ENCODE peak calls at places on chromosomes 7 and 10, in five cellular contexts. O, Q, J, Z and A are unnamed samples.

GRCh38 chr10:103884681-103885139 is 29.3 kb upstream of the SH3PXD2A start:
- DNase-seq in Q (peak; percentile 77), Z (no peak), O (peak; percentile 58), J (no peak), A (peak; percentile 47)

GRCh38 chr10:102230861-102231356 is 4.8 kb downstream of the ELOVL3 start:
- DNase-seq in O (peak; percentile 60), Z (peak; percentile 14), J (no peak), Q (no peak), A (peak; percentile 18)

GRCh38 chr10:112269266-112269665 is 13.9 kb upstream of the TECTB start:
- DNase-seq in Q (peak; percentile 35), O (no peak), J (no peak), Z (no peak), A (no peak)

GRCh38 chr7:42226354-42226941 is 10.6 kb downstream of the GLI3 start:
- DNase-seq in J (no peak), Z (no peak), Q (no peak), O (no peak), A (no peak)

GRCh38 chr7:121101621-121102020 is 113.1 kb downstream of the CPED1 start:
- DNase-seq in Z (no peak), Q (no peak), J (no peak), O (no peak), A (no peak)

GRCh38 chr7:151503902-151504714 is 15.6 kb downstream of the RHEB start:
- DNase-seq in O (peak; percentile 78), J (no peak), Q (peak; percentile 94), Z (no peak), A (no peak)

GRCh38 chr10:63515002-63515763 is 6.0 kb upstream of the REEP3 start:
- DNase-seq in J (no peak), Z (no peak), Q (peak; percentile 51), O (peak; percentile 53), A (no peak)

GRCh38 chr10:90319188-90319914 is 538.5 kb downstream of the HTR7 start:
- DNase-seq in Z (peak; percentile 24), J (no peak), Q (peak; percentile 87), O (peak; percentile 73), A (peak; percentile 40)

GRCh38 chr10:3068968-3069737 is 1.8 kb downstream of the PFKP start:
- DNase-seq in Z (no peak), J (no peak), O (no peak), Q (no peak), A (no peak)

GRCh38 chr7:123769371-123769770 is 20.6 kb upstream of the WASL start:
- DNase-seq in J (no peak), O (peak; percentile 89), Z (peak; percentile 68), Q (peak; percentile 71), A (no peak)

GRCh38 chr10:120327671-120328070 is 129.4 kb upstream of the PLPP4 start:
- DNase-seq in J (no peak), O (no peak), Q (no peak), Z (no peak), A (no peak)

GRCh38 chr10:102660891-102661613 is 16.8 kb downstream of the TRIM8 start:
- DNase-seq in J (no peak), O (no peak), Q (peak; percentile 55), Z (peak; percentile 58), A (peak; percentile 32)

GRCh38 chr10:131184503-131184902 is 127.0 kb downstream of the TCERG1L start:
- DNase-seq in O (no peak), Q (no peak), Z (no peak), J (no peak), A (no peak)

GRCh38 chr10:34872820-34873219 is 57.7 kb upstream of the PARD3 start:
- DNase-seq in O (no peak), J (no peak), Q (no peak), Z (no peak), A (no peak)

GRCh38 chr7:155490697-155491628 is 33.0 kb downstream of the EN2 start:
- DNase-seq in O (no peak), Q (peak; percentile 22), Z (peak; percentile 49), J (no peak), A (no peak)

GRCh38 chr10:64286533-64286932 is 765.3 kb downstream of the REEP3 start:
- DNase-seq in Q (no peak), J (no peak), Z (no peak), O (no peak), A (no peak)

GRCh38 chr10:101709359-101710063 is 14.5 kb upstream of the FBXW4 start:
- DNase-seq in J (no peak), Q (no peak), Z (no peak), O (no peak), A (no peak)